ENCODE peak calls at places on chromosomes 7 and 10, in ten cellular contexts. B, E, U, W, Y, G, P, H, K and O are unnamed samples.

GRCh38 chr10:103333934-103334520 is 16.9 kb downstream of the PCGF6 start:
- DNase-seq in B (no peak), U (no peak), E (no peak), W (no peak), P (no peak), Y (peak; percentile 58), H (no peak), K (no peak), G (no peak), O (no peak)

GRCh38 chr10:71213761-71214440 is 1.5 kb downstream of the UNC5B start:
- DNase-seq in B (peak; percentile 47), G (no peak), H (no peak), K (peak; percentile 70), Y (no peak), P (no peak), U (peak; percentile 47), W (peak; percentile 42), E (no peak), O (no peak)

GRCh38 chr10:115948415-115948814 is 324.6 kb downstream of the GFRA1 start:
- DNase-seq in B (no peak), W (no peak), K (peak; percentile 20), H (no peak), Y (peak; percentile 8), P (no peak), E (no peak), G (no peak), U (no peak), O (no peak)

GRCh38 chr7:92621026-92621540 is 30.9 kb upstream of the FAM133B start:
- DNase-seq in G (peak; percentile 84), W (peak; percentile 65), E (peak; percentile 55), H (peak; percentile 64), U (peak; percentile 74), K (peak; percentile 92), B (no peak), P (peak; percentile 69), Y (peak; percentile 88), O (no peak)

GRCh38 chr7:158865462-158865922 is 9.1 kb downstream of the DYNC2I1 start:
- DNase-seq in G (peak; percentile 70), B (no peak), K (no peak), P (no peak), U (no peak), E (no peak), H (no peak), W (no peak), Y (no peak), O (no peak)

GRCh38 chr10:8130973-8131911 is 76.8 kb downstream of the GATA3 start:
- DNase-seq in W (no peak), H (peak; percentile 78), G (no peak), K (no peak), Y (peak; percentile 86), U (peak; percentile 96), P (peak; percentile 48), E (no peak), B (no peak), O (no peak)

GRCh38 chr7:140677496-140677895 is 4.8 kb downstream of the ADCK2 start:
- DNase-seq in Y (no peak), E (no peak), U (no peak), B (no peak), P (no peak), W (no peak), H (no peak), K (no peak), G (no peak), O (no peak)

GRCh38 chr10:114634607-114634974 is 23.5 kb downstream of the ABLIM1 start:
- DNase-seq in B (no peak), P (peak; percentile 47), K (peak; percentile 98), G (peak; percentile 76), U (peak; percentile 90), Y (peak; percentile 81), W (no peak), E (no peak), H (no peak), O (no peak)

GRCh38 chr7:50346548-50347497 is 42.3 kb downstream of the IKZF1 start:
- DNase-seq in E (no peak), W (no peak), G (no peak), P (no peak), Y (peak; percentile 77), H (no peak), B (no peak), U (peak; percentile 62), K (peak; percentile 22), O (no peak)

DNA sequence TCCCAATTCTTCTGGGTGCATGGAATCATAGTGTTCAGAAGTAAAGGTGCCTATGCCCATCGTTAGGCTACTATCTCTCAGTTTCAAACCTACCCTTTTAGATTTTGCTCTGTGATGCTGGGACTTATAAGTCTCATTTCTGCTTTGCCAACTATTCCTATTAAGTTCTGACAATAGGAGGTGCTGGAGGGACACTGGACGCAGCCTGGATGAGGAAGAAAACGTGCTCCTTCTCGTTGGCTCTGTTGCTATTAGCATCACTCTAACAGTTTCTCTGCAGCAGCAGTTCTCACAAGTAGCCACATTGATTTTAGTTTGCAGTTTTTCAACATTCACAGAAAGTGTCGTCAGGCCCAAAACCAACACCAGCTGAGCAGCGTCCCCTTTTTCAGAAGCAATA is 72.4 kb downstream of the ABCC2 start:
- DNase-seq in U (no peak), G (peak; percentile 66), E (no peak), B (no peak), K (peak; percentile 65), H (no peak), W (no peak), P (no peak), Y (peak; percentile 62), O (peak; percentile 51)
- TF ChIP-seq CTCF in U (peak; percentile 45), G (peak; percentile 64), E (no peak), B (no peak), K (peak; percentile 68), H (peak; percentile 15), W (no peak), P (no peak), Y (peak; percentile 60), O (peak; percentile 68)

DNA sequence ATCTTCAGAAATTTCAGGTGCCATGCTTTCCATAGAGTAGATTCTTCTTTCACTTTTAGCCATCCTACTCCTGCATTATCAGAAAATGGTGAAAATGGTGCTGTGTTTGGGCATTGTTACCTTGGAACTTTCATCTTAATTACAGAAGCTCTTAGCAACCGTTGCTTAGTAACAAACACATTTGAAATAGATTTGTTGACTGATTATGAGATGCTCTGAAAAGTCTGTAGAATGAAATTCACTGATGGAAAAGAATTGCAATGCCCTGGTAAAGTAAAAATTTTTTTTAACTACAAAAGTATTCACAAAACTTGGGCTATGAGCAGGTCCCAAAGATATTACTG is 249.3 kb upstream of the NEBL start:
- DNase-seq in H (no peak), K (no peak), W (no peak), B (no peak), U (no peak), E (no peak), Y (no peak), G (no peak), P (no peak), O (no peak)
- TF ChIP-seq CTCF in H (no peak), K (no peak), W (no peak), B (no peak), U (no peak), E (no peak), Y (no peak), G (no peak), P (no peak), O (no peak)

GRCh38 chr7:69796421-69796820 is 198.1 kb downstream of the AUTS2 start:
- DNase-seq in B (no peak), Y (no peak), G (no peak), K (no peak), P (no peak), H (no peak), W (no peak), E (no peak), U (no peak), O (no peak)

GRCh38 chr7:69801729-69802688 is 203.7 kb downstream of the AUTS2 start:
- DNase-seq in E (no peak), W (no peak), B (no peak), P (no peak), Y (no peak), U (peak; percentile 57), K (no peak), G (no peak), H (no peak), O (no peak)

GRCh38 chr7:69800495-69800894 is 202.2 kb downstream of the AUTS2 start:
- DNase-seq in G (no peak), W (no peak), K (no peak), Y (no peak), E (no peak), P (no peak), B (no peak), H (no peak), U (peak; percentile 28), O (no peak)

GRCh38 chr7:69799990-69800389 is 201.7 kb downstream of the AUTS2 start:
- DNase-seq in G (no peak), U (no peak), B (no peak), K (no peak), P (no peak), Y (no peak), H (no peak), E (no peak), W (no peak), O (no peak)

DNA sequence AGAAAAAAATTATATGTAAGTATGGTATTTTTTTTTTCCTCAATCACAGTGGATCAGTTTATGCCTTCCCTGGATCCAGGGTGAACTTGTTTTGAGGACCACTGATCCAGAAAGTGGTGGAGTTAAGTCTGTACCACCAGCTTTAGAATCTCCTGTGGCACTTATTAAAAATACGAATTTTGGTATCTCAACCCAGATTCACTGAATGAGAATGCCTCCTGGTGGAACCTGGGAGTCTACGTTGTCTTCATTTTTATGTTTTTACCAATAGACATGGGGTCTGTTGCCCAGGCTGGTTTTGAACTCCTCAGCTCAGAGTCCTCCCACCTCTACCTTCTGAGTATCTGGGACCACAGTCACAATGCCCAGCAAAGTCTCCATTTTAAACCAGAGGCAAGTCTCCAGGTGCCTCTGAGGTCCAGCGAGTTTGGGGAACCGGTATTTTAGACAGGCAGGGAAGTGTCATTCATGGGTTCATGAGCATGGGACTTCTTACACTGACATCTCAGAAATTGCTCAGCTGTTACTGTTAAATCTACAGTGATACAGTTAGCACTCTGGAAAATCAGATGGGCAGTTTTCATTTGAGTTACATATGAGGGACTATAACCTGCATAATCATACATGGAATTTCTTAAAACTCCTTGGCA is 200.9 kb downstream of the AUTS2 start:
- DNase-seq in U (no peak), H (no peak), E (no peak), G (no peak), W (no peak), Y (no peak), P (no peak), B (no peak), K (no peak), O (no peak)
- TF ChIP-seq CTCF in U (peak; percentile 21), H (peak; percentile 29), E (no peak), G (no peak), W (no peak), Y (no peak), P (no peak), B (no peak), K (no peak), O (no peak)

DNA sequence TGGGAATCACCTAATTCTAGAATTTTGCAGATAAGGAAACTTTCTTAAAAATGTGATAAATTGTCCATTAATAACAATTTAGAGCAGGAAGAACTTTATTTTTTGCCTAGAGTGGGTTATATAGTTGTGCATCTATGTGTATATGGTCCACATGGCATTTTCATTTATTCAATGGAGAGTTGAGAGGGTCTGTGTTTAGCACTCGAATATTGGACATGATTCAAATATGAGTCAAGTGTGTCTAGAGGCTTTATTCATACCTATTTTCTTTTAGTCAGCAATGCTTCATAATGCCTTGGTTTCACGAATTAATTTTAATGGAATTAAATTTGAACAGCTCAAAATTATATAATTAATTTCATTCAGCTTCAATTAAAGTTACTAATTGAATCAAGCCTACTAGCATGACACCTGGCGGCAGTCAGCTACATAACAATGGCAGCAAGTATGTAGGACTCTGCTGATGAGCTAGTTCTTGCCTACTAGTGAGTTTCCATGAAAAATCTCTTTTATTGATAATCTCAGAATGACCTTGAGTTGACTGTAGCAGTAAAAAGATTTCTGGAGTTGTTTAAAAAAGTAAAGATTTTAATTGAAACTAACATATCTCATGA is 17.7 kb downstream of the MDFIC start:
- DNase-seq in W (no peak), P (no peak), B (no peak), Y (peak; percentile 15), U (no peak), H (no peak), K (no peak), E (no peak), G (no peak), O (no peak)
- TF ChIP-seq CTCF in W (no peak), P (no peak), B (no peak), Y (no peak), U (peak; percentile 6), H (peak; percentile 57), K (no peak), E (no peak), G (no peak), O (no peak)